ENCODE peak calls at places on chromosomes 7 and 10, in four cellular contexts. I is ovary, X is OCI-LY7, O is lung. N is an unnamed sample.

GRCh38 chr10:70457759-70458305 is 16.4 kb upstream of the NODAL start:
- DNase-seq in O (no peak), X (no peak), I (no peak), N (no peak)

GRCh38 chr7:115844857-115845256 is 185.7 kb downstream of the TFEC start:
- DNase-seq in O (no peak), X (no peak), I (no peak), N (peak)

GRCh38 chr10:33434948-33435347 is 100.5 kb upstream of the NRP1 start:
- DNase-seq in X (no peak), I (no peak), O (no peak), N (no peak)

GRCh38 chr7:140674356-140674800 is 1.6 kb downstream of the ADCK2 start:
- DNase-seq in X (peak), O (peak), I (no peak), N (no peak)

GRCh38 chr10:20303453-20304152 is 487.4 kb downstream of the PLXDC2 start:
- DNase-seq in I (no peak), O (no peak), X (no peak), N (no peak)

GRCh38 chr7:79936281-79936983 is 198.2 kb upstream of the GNAI1 start:
- DNase-seq in I (no peak), X (no peak), O (no peak), N (peak)

GRCh38 chr7:104943502-104944343 is 70.3 kb upstream of the KMT2E start:
- DNase-seq in X (peak), O (peak), I (peak), N (peak)

GRCh38 chr10:17736223-17736622 is 15.8 kb upstream of the TMEM236 start:
- DNase-seq in I (no peak), O (no peak), X (peak), N (no peak)

GRCh38 chr10:124145109-124145860 is 51.9 kb upstream of the CHST15 start:
- DNase-seq in O (peak), X (peak), I (no peak), N (peak)

GRCh38 chr10:87752571-87752970 is 65.5 kb downstream of the ATAD1 start:
- DNase-seq in I (no peak), X (no peak), O (no peak), N (peak)

GRCh38 chr10:21021843-21022594 is 124.9 kb upstream of the NEBL start:
- DNase-seq in O (no peak), I (no peak), X (peak), N (no peak)

GRCh38 chr7:92246363-92247101 is 758 bp downstream of the ANKIB1 start:
- DNase-seq in X (peak), O (no peak), I (peak), N (peak)

GRCh38 chr10:71805776-71806705 is 32.7 kb upstream of the VSIR start:
- DNase-seq in X (no peak), O (peak), I (no peak), N (peak)

GRCh38 chr10:69130251-69130650 is 6.3 kb downstream of the VPS26A start:
- DNase-seq in X (no peak), I (no peak), O (no peak), N (peak)

GRCh38 chr7:22121702-22122474 is 176.2 kb upstream of the CDCA7L start:
- DNase-seq in I (no peak), X (no peak), O (no peak), N (peak)

GRCh38 chr10:106537866-106538265 is 626.6 kb downstream of the SORCS1 start:
- DNase-seq in X (no peak), O (no peak), I (no peak), N (no peak)

GRCh38 chr10:92142512-92142911 is 148.4 kb downstream of the CPEB3 start:
- DNase-seq in I (no peak), X (peak), O (no peak), N (no peak)
- TF ChIP-seq CTCF in I (no peak), X (peak), O (no peak), N (no peak)

GRCh38 chr7:135938563-135938962 is 38.6 kb downstream of the MTPN start:
- DNase-seq in X (no peak), O (no peak), I (no peak), N (no peak)
- H3K4me3 ChIP-seq in X (no peak), O (no peak), I (no peak), N (no peak)

GRCh38 chr10:6721480-6721879 is 141.4 kb upstream of the PRKCQ start:
- DNase-seq in X (no peak), I (no peak), O (no peak), N (peak)
- TF ChIP-seq CTCF in X (no peak), I (no peak), O (no peak), N (peak)

DNA sequence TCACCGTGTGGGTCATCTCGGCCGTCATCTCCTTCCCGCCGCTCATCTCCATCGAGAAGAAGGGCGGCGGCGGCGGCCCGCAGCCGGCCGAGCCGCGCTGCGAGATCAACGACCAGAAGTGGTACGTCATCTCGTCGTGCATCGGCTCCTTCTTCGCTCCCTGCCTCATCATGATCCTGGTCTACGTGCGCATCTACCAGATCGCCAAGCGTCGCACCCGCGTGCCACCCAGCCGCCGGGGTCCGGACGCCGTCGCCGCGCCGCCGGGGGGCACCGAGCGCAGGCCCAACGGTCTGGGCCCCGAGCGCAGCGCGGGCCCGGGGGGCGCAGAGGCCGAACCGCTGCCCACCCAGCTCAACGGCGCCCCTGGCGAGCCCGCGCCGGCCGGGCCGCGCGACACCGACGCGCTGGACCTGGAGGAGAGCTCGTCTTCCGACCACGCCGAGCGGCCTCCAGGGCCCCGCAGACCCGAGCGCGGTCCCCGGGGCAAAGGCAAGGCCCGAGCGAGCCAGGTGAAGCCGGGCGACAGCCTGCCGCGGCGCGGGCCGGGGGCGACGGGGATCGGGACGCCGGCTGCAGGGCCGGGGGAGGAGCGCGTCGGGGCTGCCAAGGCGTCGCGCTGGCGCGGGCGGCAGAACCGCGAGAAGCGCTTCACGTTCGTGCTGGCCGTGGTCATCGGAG is 1.8 kb downstream of the ADRA2A start:
- DNase-seq in I (no peak), X (no peak), O (no peak), N (no peak)
- H3K4me3 ChIP-seq in I (peak), X (no peak), O (no peak), N (no peak)

GRCh38 chr10:109866995-109867635 is 56.2 kb downstream of the XPNPEP1 start:
- DNase-seq in O (no peak), X (no peak), I (no peak), N (peak)

GRCh38 chr10:109862738-109863137 is 60.6 kb downstream of the XPNPEP1 start:
- DNase-seq in X (no peak), I (no peak), O (no peak), N (no peak)

GRCh38 chr10:109863775-109864174 is 59.5 kb downstream of the XPNPEP1 start:
- DNase-seq in I (no peak), X (no peak), O (no peak), N (no peak)

GRCh38 chr10:109871476-109871875 is 51.8 kb downstream of the XPNPEP1 start:
- DNase-seq in O (no peak), I (no peak), X (no peak), N (no peak)

DNA sequence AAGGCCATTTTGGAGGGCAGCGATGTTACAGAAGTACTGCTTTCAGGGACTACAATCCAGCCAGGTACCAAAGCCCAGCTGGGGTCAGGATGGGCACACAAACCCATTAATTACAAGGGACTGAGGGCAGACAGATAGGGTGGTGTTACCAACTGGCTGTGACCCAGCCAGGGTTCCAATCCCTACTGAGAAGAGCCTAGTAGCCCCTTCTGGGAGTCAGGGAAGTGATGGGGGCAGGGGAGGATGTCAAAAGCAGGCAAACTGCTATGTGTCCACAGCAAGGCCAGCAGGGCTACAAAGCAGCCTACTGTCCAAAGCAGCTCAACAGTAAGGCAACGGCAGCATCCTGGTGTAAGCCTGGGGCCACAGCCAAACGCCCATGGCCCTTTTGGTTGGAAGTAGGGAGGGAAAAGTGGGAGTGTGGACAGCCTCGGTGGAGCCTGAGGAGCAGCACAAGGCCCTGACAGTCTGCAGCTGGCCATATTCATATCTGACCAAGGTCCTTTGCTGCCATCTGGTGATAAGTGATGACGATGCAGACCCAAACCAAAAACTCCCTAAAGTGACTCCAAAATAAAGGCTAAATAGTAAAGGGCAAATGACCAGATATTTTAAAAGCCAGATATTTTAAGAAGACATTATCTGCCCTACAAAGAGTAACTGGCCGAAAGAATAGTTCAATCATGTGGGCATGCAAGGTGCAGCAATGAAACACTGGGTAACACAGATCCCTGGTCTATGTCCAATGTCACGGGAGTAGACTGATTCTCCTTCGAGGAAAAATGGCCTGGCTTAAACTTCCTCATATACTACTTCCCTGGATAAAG is 56.9 kb downstream of the XPNPEP1 start:
- DNase-seq in X (peak), O (no peak), I (no peak), N (peak)
- TF ChIP-seq CTCF in X (peak), O (no peak), I (peak), N (peak)

DNA sequence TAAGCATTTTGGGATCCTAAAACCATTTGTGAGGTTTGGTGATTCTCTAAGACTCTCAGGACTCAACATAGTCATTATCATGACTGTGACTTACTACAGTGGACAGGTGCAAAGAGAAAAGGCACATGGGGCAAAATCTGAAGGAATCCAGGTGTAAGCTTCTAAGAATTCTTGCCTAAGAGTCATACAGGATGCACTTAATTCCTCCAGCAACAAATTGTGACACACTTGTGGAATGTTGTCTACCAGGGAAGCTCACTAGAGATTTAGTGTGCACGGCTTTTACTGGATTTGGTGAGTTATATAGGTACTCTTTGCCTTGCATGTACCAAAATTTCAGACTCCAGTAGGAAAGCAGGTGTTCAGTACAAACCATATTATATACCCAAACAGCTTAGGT is 47.9 kb downstream of the WAC start:
- DNase-seq in O (no peak), X (no peak), I (no peak), N (no peak)
- H3K4me3 ChIP-seq in O (no peak), X (no peak), I (no peak), N (no peak)

N was measured in choroid plexus epithelial cell.